ENCODE peak calls at places on chromosomes 3 and 15, in four cellular contexts. One of them, this sample, is unnamed.

GRCh38 chr15:54045397-54045796 is 67.2 kb downstream of the UNC13C start:
- DNase-seq in NB4: no peak
- DNase-seq in AG04450: no peak
- DNase-seq in AG09309: no peak
- DNase-seq in this sample: no peak

GRCh38 chr3:59791774-59792308 is 742.0 kb upstream of the CFAP20DC start:
- DNase-seq in NB4: no peak
- DNase-seq in AG09309: no peak
- DNase-seq in AG04450: no peak
- DNase-seq in this sample: no peak

GRCh38 chr3:141067559-141067958 is 16.4 kb downstream of the SPSB4 start:
- DNase-seq in AG09309: no peak
- DNase-seq in NB4: no peak
- DNase-seq in AG04450: no peak
- DNase-seq in this sample: no peak

GRCh38 chr3:39362177-39362576 is 21.0 kb upstream of the SLC25A38 start:
- DNase-seq in AG04450: no peak
- DNase-seq in AG09309: no peak
- DNase-seq in NB4: peak
- DNase-seq in this sample: no peak

GRCh38 chr3:56845505-56845904 is 43.8 kb upstream of the ARHGEF3 start:
- DNase-seq in AG04450: no peak
- DNase-seq in AG09309: no peak
- DNase-seq in NB4: no peak
- DNase-seq in this sample: no peak

GRCh38 chr3:66561374-66561773 is 60.6 kb upstream of the LRIG1 start:
- DNase-seq in NB4: no peak
- DNase-seq in AG09309: no peak
- DNase-seq in AG04450: no peak
- DNase-seq in this sample: no peak

GRCh38 chr15:45021331-45021730 is 1.7 kb upstream of the SORD start:
- DNase-seq in AG04450: no peak
- DNase-seq in AG09309: no peak
- DNase-seq in NB4: no peak
- DNase-seq in this sample: no peak

GRCh38 chr3:159280326-159280725 is 478.5 kb downstream of the MFSD1 start:
- DNase-seq in NB4: no peak
- DNase-seq in AG09309: no peak
- DNase-seq in AG04450: no peak
- DNase-seq in this sample: no peak

GRCh38 chr15:50873935-50874353 is 34.5 kb upstream of the AP4E1 start:
- DNase-seq in AG09309: no peak
- DNase-seq in AG04450: no peak
- DNase-seq in NB4: peak
- DNase-seq in this sample: no peak

GRCh38 chr3:60497922-60498321 is 753.3 kb downstream of the FHIT start:
- DNase-seq in NB4: no peak
- DNase-seq in AG09309: no peak
- DNase-seq in AG04450: no peak
- DNase-seq in this sample: no peak

GRCh38 chr3:43699864-43700263 is 9.1 kb downstream of the ABHD5 start:
- DNase-seq in AG04450: no peak
- DNase-seq in AG09309: no peak
- DNase-seq in NB4: no peak
- DNase-seq in this sample: no peak
- TF ChIP-seq CTCF in AG04450: peak
- TF ChIP-seq CTCF in AG09309: peak
- TF ChIP-seq CTCF in NB4: no peak
- TF ChIP-seq CTCF in this sample: no peak

DNA sequence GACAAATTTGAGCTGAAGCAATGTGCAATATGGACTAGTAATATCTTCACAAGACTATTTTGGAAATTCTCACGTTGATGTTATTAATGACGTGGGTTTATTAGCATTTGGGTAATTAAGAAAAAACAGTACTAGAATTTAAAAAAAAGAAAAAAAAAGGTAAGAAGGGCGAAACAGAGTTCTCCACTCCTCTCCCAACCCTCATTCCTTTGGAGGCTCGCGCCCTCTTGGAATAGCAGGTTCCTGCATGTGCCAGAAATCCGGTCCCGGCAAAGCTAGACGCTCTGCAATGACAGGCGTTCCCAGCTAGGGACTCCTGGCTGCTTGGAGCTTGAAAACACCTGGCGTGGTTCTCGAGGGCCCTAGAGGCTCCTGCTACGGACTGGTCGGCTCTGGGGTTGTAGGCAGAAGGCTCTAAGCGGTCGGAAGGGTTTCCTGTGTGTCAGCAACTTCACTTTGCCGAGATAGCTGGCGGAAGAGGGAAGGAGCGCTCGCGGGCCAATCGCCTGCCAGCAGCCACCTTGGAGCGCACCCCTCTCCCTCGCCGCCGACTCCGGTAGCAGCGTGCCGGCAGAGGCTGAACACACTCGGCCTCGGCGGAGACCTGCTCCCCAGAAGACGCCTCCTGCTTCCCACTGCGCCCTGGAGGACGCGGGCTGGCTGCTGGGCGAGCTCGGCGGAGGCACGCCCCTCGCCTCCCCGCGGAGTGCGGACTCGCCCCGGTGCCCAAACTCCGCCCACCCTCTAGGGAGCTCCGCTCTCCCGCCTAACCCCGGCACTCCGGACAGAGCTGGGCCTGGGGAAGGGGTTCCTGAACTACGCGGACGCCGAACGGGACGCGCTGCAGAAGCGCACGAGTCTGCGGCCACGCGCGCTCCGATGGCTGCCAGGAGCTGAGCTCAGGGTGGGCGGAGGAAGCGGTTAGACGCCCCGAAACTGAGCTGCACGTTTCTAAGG is at the start of gene P2RY1:
- DNase-seq in AG04450: no peak
- DNase-seq in NB4: peak
- DNase-seq in AG09309: no peak
- DNase-seq in this sample: peak
- TF ChIP-seq CTCF in AG04450: no peak
- TF ChIP-seq CTCF in NB4: no peak
- TF ChIP-seq CTCF in AG09309: no peak
- TF ChIP-seq CTCF in this sample: no peak

DNA sequence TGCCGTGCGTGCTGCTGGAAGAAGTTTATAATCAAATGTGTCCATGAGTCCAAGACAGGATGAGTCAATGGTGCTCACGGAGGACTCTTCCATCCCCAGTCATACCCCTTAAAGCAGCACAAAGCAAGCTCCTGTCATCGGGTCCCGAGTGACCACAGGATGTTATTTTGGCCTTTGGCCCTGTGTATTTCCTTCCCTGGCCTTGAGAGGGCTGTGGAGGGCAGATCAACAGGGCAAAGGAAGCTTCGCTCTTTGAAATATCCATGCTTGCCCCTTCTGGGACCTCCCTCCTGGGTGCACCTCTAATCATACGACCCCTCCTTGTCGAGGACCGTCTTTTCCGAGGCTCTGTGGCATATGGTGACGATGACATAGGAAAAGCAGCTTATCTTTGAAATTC is 93.4 kb downstream of the SLCO3A1 start:
- DNase-seq in NB4: peak
- DNase-seq in AG09309: no peak
- DNase-seq in AG04450: no peak
- DNase-seq in this sample: peak
- TF ChIP-seq CTCF in NB4: no peak
- TF ChIP-seq CTCF in AG09309: peak
- TF ChIP-seq CTCF in AG04450: no peak
- TF ChIP-seq CTCF in this sample: no peak

GRCh38 chr15:76060098-76060989 is 559 bp downstream of the TMEM266 start:
- DNase-seq in NB4: peak
- DNase-seq in AG09309: no peak
- DNase-seq in AG04450: no peak
- DNase-seq in this sample: peak

GRCh38 chr15:76058714-76059319 is 968 bp upstream of the TMEM266 start:
- DNase-seq in NB4: peak
- DNase-seq in AG04450: no peak
- DNase-seq in AG09309: no peak
- DNase-seq in this sample: peak

GRCh38 chr15:76057332-76058000 is 2.3 kb upstream of the TMEM266 start:
- DNase-seq in AG04450: no peak
- DNase-seq in AG09309: peak
- DNase-seq in NB4: peak
- DNase-seq in this sample: no peak

GRCh38 chr15:76061700-76062099 is 1.9 kb downstream of the TMEM266 start:
- DNase-seq in NB4: no peak
- DNase-seq in AG04450: no peak
- DNase-seq in AG09309: no peak
- DNase-seq in this sample: no peak

GRCh38 chr15:76059320-76060097 is at the start of gene TMEM266:
- DNase-seq in AG04450: no peak
- DNase-seq in NB4: peak
- DNase-seq in AG09309: no peak
- DNase-seq in this sample: peak
- TF ChIP-seq CTCF in AG04450: no peak
- TF ChIP-seq CTCF in NB4: peak
- TF ChIP-seq CTCF in AG09309: no peak
- TF ChIP-seq CTCF in this sample: no peak

GRCh38 chr15:22811640-22812039 is 25.2 kb downstream of the NIPA1 start:
- DNase-seq in NB4: peak
- DNase-seq in AG09309: no peak
- DNase-seq in AG04450: no peak
- DNase-seq in this sample: peak
- TF ChIP-seq CTCF in NB4: peak
- TF ChIP-seq CTCF in AG09309: peak
- TF ChIP-seq CTCF in AG04450: peak
- TF ChIP-seq CTCF in this sample: no peak

DNA sequence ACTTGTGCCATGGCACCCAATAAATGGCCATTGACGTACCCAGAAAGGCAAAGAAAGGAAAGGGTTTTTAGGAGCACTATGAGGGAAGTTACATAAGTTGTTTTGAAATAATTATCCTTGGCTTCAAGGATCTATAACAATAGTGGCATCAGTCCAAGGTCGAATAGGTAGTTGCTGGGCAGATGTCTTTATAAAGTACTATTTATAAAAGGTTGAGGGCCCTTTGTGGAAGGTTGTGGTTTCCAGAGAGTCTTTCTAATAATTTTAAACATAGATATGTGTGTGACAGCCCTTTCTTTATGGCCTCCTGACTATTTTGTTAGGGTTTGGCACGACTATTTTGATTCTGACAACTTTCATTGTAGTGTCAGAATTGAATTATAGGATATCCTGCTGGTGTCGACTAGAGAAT is 260.4 kb downstream of the PYDC2 start:
- DNase-seq in AG09309: no peak
- DNase-seq in NB4: no peak
- DNase-seq in AG04450: no peak
- DNase-seq in this sample: no peak
- TF ChIP-seq CTCF in AG09309: no peak
- TF ChIP-seq CTCF in NB4: no peak
- TF ChIP-seq CTCF in AG04450: no peak
- TF ChIP-seq CTCF in this sample: no peak

GRCh38 chr15:48914717-48915116 is 36.8 kb downstream of the EID1 start:
- DNase-seq in NB4: peak
- DNase-seq in AG09309: no peak
- DNase-seq in AG04450: no peak
- DNase-seq in this sample: no peak
- TF ChIP-seq CTCF in NB4: peak
- TF ChIP-seq CTCF in AG09309: no peak
- TF ChIP-seq CTCF in AG04450: no peak
- TF ChIP-seq CTCF in this sample: no peak

DNA sequence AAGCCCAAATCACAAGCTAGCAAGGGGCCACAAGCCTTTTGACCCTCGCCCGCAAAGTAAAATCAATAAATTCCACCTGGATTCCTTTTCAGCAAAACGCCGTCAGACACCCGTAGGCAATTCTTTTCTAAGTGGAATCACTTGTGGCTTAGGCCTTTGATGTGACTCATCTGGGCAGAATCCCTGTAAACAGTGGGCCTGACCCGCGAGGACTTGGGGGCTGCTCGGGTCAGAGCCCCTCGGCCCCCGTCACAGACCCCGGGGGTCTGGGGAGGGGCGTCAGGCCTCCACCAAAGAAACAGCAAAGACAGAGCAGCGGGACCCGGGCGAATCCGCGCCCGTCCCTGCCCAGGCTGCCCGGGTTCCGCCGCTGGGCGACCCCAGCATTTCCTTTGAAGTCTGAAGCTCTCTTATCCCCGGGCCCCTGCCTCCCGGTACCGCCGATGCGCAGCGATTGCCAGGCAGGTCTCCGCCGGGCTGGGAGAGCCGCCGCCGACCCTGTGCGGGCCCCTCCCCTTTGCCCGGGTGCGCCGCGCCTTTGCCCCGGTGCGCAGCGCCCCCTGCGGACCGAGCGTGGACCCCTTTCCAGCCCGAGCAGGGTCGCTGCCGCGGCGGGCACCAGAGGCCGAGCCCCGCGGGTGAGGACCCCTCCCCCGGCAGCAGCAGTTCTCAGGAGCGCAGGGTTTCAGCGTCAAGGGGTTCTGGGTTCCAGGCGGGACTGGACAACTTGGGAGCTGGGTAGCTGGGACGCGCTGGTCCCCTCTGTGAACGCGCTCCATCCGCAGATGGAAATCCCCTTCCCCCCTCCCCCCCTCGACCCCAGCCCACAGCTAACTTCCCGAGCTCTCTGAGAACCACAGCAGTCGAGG is 178.3 kb downstream of the UACA start:
- DNase-seq in AG04450: no peak
- DNase-seq in AG09309: no peak
- DNase-seq in NB4: peak
- DNase-seq in this sample: peak
- TF ChIP-seq CTCF in AG04450: peak
- TF ChIP-seq CTCF in AG09309: peak
- TF ChIP-seq CTCF in NB4: peak
- TF ChIP-seq CTCF in this sample: peak